ENCODE peak calls at places on chromosomes 4 and X, in four cellular contexts. One of them, this sample, is unnamed.

GRCh38 chrX:65596270-65596669 is 61.7 kb upstream of the LAS1L start:
- DNase-seq in ovary: no peak
- DNase-seq in cardiac fibroblast: peak; percentile 71
- DNase-seq in body of pancreas: no peak
- DNase-seq in this sample: no peak

GRCh38 chr4:87012265-87012953 is 77.6 kb downstream of the AFF1 start:
- DNase-seq in ovary: no peak
- DNase-seq in cardiac fibroblast: no peak
- DNase-seq in body of pancreas: peak; percentile 58
- DNase-seq in this sample: no peak

GRCh38 chrX:98357146-98357545 is 1473.4 kb downstream of the RPA4 start:
- DNase-seq in ovary: no peak
- DNase-seq in cardiac fibroblast: no peak
- DNase-seq in body of pancreas: no peak
- DNase-seq in this sample: no peak

GRCh38 chrX:153624196-153625091 is 22.6 kb upstream of the DUSP9 start:
- DNase-seq in ovary: peak; percentile 27
- DNase-seq in cardiac fibroblast: no peak
- DNase-seq in body of pancreas: no peak
- DNase-seq in this sample: no peak

GRCh38 chr4:36038521-36038920 is 205.8 kb downstream of the ARAP2 start:
- DNase-seq in ovary: no peak
- DNase-seq in cardiac fibroblast: no peak
- DNase-seq in body of pancreas: no peak
- DNase-seq in this sample: no peak

GRCh38 chrX:103774070-103774642 is 2.5 kb upstream of the PLP1 start:
- DNase-seq in ovary: no peak
- DNase-seq in cardiac fibroblast: peak; percentile 73
- DNase-seq in body of pancreas: peak; percentile 9
- DNase-seq in this sample: peak; percentile 11

GRCh38 chr4:16192631-16193483 is 33.4 kb downstream of the TAPT1 start:
- DNase-seq in ovary: no peak
- DNase-seq in cardiac fibroblast: no peak
- DNase-seq in body of pancreas: no peak
- DNase-seq in this sample: no peak

GRCh38 chr4:1462009-1462767 is 55.9 kb upstream of the NKX1-1 start:
- DNase-seq in ovary: no peak
- DNase-seq in cardiac fibroblast: no peak
- DNase-seq in body of pancreas: no peak
- DNase-seq in this sample: no peak

GRCh38 chr4:123104275-123104674 is 181.9 kb upstream of the NUDT6 start:
- DNase-seq in ovary: no peak
- DNase-seq in cardiac fibroblast: peak; percentile 18
- DNase-seq in body of pancreas: no peak
- DNase-seq in this sample: no peak

GRCh38 chrX:116239944-116240391 is 69.4 kb downstream of the AGTR2 start:
- DNase-seq in ovary: no peak
- DNase-seq in cardiac fibroblast: peak; percentile 52
- DNase-seq in body of pancreas: no peak
- DNase-seq in this sample: peak; percentile 40

GRCh38 chrX:40644821-40645358 is 2.5 kb downstream of the CXorf38 start:
- DNase-seq in ovary: peak; percentile 46
- DNase-seq in cardiac fibroblast: peak; percentile 67
- DNase-seq in body of pancreas: peak; percentile 26
- DNase-seq in this sample: no peak

GRCh38 chrX:136176399-136176825 is 29.1 kb downstream of the FHL1 start:
- DNase-seq in ovary: no peak
- DNase-seq in cardiac fibroblast: peak; percentile 92
- DNase-seq in body of pancreas: no peak
- DNase-seq in this sample: no peak

GRCh38 chrX:17987783-17988182 is 126.7 kb upstream of the RAI2 start:
- DNase-seq in ovary: no peak
- DNase-seq in cardiac fibroblast: no peak
- DNase-seq in body of pancreas: no peak
- DNase-seq in this sample: no peak

GRCh38 chr4:118173126-118173525 is 138.8 kb downstream of the NDST3 start:
- DNase-seq in ovary: no peak
- DNase-seq in cardiac fibroblast: no peak
- DNase-seq in body of pancreas: no peak
- DNase-seq in this sample: no peak

GRCh38 chr4:126405369-126405982 is 1090.7 kb downstream of the FAT4 start:
- DNase-seq in ovary: no peak
- DNase-seq in cardiac fibroblast: peak; percentile 32
- DNase-seq in body of pancreas: no peak
- DNase-seq in this sample: peak; percentile 10

GRCh38 chr4:38671594-38671943 is 7.6 kb downstream of the KLF3 start:
- DNase-seq in ovary: no peak
- DNase-seq in cardiac fibroblast: no peak
- DNase-seq in body of pancreas: no peak
- DNase-seq in this sample: no peak

GRCh38 chrX:111854778-111855490 is 21.0 kb upstream of the TRPC5OS start:
- DNase-seq in ovary: no peak
- DNase-seq in cardiac fibroblast: no peak
- DNase-seq in body of pancreas: no peak
- DNase-seq in this sample: no peak

GRCh38 chrX:22349116-22349515 is 76.4 kb downstream of the CBLL2 start:
- DNase-seq in ovary: no peak
- DNase-seq in cardiac fibroblast: peak; percentile 12
- DNase-seq in body of pancreas: no peak
- DNase-seq in this sample: no peak

GRCh38 chrX:42536286-42536685 is 241.7 kb downstream of the PPP1R2C start:
- DNase-seq in ovary: no peak
- DNase-seq in cardiac fibroblast: no peak
- DNase-seq in body of pancreas: no peak
- DNase-seq in this sample: no peak

GRCh38 chr4:156958276-156959074 is 13.1 kb downstream of the PDGFC start:
- DNase-seq in ovary: no peak
- DNase-seq in cardiac fibroblast: peak; percentile 52
- DNase-seq in body of pancreas: no peak
- DNase-seq in this sample: no peak

GRCh38 chr4:23911675-23912455 is 22.0 kb upstream of the PPARGC1A start:
- DNase-seq in ovary: no peak
- DNase-seq in cardiac fibroblast: no peak
- DNase-seq in body of pancreas: no peak
- DNase-seq in this sample: no peak

GRCh38 chr4:114811564-114812360 is 213.2 kb downstream of the UGT8 start:
- DNase-seq in ovary: no peak
- DNase-seq in cardiac fibroblast: no peak
- DNase-seq in body of pancreas: no peak
- DNase-seq in this sample: no peak

GRCh38 chr4:88357262-88357661 is 21.4 kb upstream of the HERC6 start:
- DNase-seq in ovary: no peak
- DNase-seq in cardiac fibroblast: no peak
- DNase-seq in body of pancreas: no peak
- DNase-seq in this sample: no peak

GRCh38 chrX:46803140-46803539 is 33.7 kb upstream of the RP2 start:
- DNase-seq in ovary: no peak
- DNase-seq in cardiac fibroblast: peak; percentile 15
- DNase-seq in body of pancreas: no peak
- DNase-seq in this sample: no peak
- TF ChIP-seq CTCF in ovary: no peak
- TF ChIP-seq CTCF in cardiac fibroblast: peak; percentile 32
- TF ChIP-seq CTCF in body of pancreas: no peak
- TF ChIP-seq CTCF in this sample: peak; percentile 29

DNA sequence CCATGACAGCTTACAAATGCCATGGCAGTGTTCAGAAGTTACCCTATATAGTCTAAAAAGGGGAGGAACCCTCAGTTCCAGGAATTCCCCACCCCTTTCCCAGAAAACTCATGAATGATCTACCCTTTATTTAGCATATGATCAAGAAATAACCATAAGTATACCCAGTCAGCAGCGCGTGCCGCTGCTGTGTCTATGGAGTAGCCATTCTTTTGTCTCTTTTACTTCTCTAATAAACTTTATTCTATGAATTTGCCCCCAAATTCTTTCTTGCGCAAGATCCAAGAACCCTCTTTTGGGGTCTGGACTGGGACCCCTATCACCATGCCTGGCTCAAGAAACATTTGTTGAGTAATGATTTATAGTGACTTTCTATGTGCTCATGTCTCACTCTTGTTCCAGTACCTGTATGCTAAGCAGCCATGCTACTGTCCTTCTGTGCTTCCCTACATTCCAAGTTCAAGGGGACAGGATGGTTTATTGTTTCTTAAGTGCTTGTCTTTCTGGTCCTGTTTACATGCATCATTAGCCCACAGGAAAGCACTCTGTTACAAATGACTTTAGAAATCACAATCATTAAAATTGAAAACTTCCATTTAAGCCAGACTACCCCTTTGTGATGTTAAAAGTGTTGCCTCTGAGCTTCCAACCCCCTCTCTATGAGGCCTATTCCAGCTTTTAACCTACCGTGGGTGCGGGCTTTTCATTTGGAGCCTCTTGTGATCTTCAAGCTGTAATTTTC is 63.4 kb upstream of the S100G start:
- DNase-seq in ovary: no peak
- DNase-seq in cardiac fibroblast: no peak
- DNase-seq in body of pancreas: no peak
- DNase-seq in this sample: no peak
- H3K4me3 ChIP-seq in ovary: no peak overlapping the region
- H3K4me3 ChIP-seq in cardiac fibroblast: no peak overlapping the region
- H3K4me3 ChIP-seq in body of pancreas: no peak overlapping the region
- H3K4me3 ChIP-seq in this sample: no peak overlapping the region

GRCh38 chr4:182642831-182643230 is 274.4 kb downstream of the DCTD start:
- DNase-seq in ovary: no peak
- DNase-seq in cardiac fibroblast: peak; percentile 29
- DNase-seq in body of pancreas: no peak
- DNase-seq in this sample: peak; percentile 66

GRCh38 chr4:182645511-182645910 is 271.7 kb downstream of the DCTD start:
- DNase-seq in ovary: no peak
- DNase-seq in cardiac fibroblast: peak; percentile 7
- DNase-seq in body of pancreas: no peak
- DNase-seq in this sample: no peak

GRCh38 chr4:182647901-182648300 is 269.3 kb downstream of the DCTD start:
- DNase-seq in ovary: no peak
- DNase-seq in cardiac fibroblast: no peak
- DNase-seq in body of pancreas: no peak
- DNase-seq in this sample: no peak

GRCh38 chr4:182644326-182645050 is 272.7 kb downstream of the DCTD start:
- DNase-seq in ovary: no peak
- DNase-seq in cardiac fibroblast: peak; percentile 22
- DNase-seq in body of pancreas: no peak
- DNase-seq in this sample: no peak

DNA sequence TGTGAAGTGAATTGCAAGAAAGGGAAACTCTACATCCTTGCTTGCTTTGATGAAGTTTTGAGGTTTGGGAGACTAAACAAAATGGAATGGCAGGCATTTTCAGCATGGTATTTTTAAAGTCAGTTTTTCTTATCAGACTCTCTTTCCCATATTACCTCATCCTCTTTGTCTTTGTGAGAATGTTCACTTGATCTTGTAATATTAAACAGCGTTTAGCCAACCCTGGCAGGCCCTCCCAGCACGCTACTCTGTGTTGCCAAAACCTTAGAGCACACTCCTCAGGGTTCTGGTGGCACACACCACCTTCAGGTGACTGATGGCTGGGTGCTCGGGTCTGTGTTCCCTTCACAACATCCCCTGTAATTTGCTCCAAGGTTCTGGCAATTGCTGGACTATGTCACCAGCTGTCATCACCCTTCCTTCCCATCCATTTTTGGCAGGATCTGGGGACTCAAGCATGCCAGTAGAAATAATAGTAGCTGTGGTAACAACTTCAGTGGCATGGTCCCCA is 273.3 kb downstream of the DCTD start:
- DNase-seq in ovary: no peak
- DNase-seq in cardiac fibroblast: peak; percentile 74
- DNase-seq in body of pancreas: no peak
- DNase-seq in this sample: no peak
- TF ChIP-seq CTCF in ovary: no peak
- TF ChIP-seq CTCF in cardiac fibroblast: no peak
- TF ChIP-seq CTCF in body of pancreas: no peak
- TF ChIP-seq CTCF in this sample: no peak

GRCh38 chr4:55609393-55609821 is 17.4 kb upstream of the PDCL2 start:
- DNase-seq in ovary: no peak
- DNase-seq in cardiac fibroblast: peak; percentile 75
- DNase-seq in body of pancreas: no peak
- DNase-seq in this sample: no peak
- H3K4me3 ChIP-seq in ovary: no peak overlapping the region
- H3K4me3 ChIP-seq in cardiac fibroblast: no peak overlapping the region
- H3K4me3 ChIP-seq in body of pancreas: no peak overlapping the region
- H3K4me3 ChIP-seq in this sample: no peak overlapping the region

DNA sequence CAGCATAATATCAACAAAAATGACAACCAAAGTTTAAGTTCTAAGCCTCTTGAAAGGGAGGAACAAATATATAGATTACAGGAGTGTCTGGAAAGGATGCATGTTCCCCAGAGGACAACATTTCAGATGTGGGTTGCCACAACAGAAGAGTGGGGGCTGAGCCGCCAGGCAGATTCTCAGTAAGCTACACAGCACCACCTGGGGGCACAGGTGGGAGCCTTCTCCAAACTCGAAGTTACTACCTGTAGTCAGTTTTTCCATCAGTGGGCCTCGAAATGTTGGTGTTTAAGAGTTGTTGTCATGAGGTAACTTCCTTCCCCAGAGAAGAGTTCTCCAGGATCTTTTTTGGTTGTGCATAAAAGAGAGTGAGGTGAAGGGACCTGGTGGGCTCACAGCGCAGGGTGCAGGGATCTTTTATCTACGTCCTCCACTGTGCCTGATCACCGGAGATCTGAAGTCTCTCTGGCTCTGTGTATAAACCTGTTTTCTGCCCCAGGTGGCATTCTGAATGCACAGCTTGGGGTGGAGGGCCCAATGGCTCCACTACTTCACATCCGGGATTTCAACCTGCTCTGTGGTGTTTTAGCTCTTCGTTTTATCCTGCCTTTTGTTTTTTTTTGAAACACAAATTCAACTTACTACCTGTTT is 58.4 kb upstream of the STS start:
- DNase-seq in ovary: no peak
- DNase-seq in cardiac fibroblast: no peak
- DNase-seq in body of pancreas: no peak
- DNase-seq in this sample: no peak
- TF ChIP-seq CTCF in ovary: no peak
- TF ChIP-seq CTCF in cardiac fibroblast: no peak
- TF ChIP-seq CTCF in body of pancreas: no peak
- TF ChIP-seq CTCF in this sample: no peak

GRCh38 chrX:131741103-131741581 is 197.3 kb downstream of the OR13H1 start:
- DNase-seq in ovary: peak; percentile 87
- DNase-seq in cardiac fibroblast: no peak
- DNase-seq in body of pancreas: no peak
- DNase-seq in this sample: no peak

GRCh38 chrX:131747173-131747572 is 203.3 kb downstream of the OR13H1 start:
- DNase-seq in ovary: peak; percentile 77
- DNase-seq in cardiac fibroblast: no peak
- DNase-seq in body of pancreas: no peak
- DNase-seq in this sample: peak; percentile 87

GRCh38 chrX:131745942-131746489 is 202.1 kb downstream of the OR13H1 start:
- DNase-seq in ovary: no peak
- DNase-seq in cardiac fibroblast: no peak
- DNase-seq in body of pancreas: no peak
- DNase-seq in this sample: no peak

GRCh38 chrX:131746491-131746968 is 202.7 kb downstream of the OR13H1 start:
- DNase-seq in ovary: peak; percentile 89
- DNase-seq in cardiac fibroblast: no peak
- DNase-seq in body of pancreas: no peak
- DNase-seq in this sample: peak; percentile 81
- H3K4me3 ChIP-seq in ovary: peak overlapping the region; percentile 29
- H3K4me3 ChIP-seq in cardiac fibroblast: no peak overlapping the region
- H3K4me3 ChIP-seq in body of pancreas: peak overlapping the region; percentile 8
- H3K4me3 ChIP-seq in this sample: peak overlapping the region; percentile 57

This sample was measured in LNCaP clone FGC.